ENCODE peak calls at places on chromosomes 5 and 9, in five cellular contexts. F is heart left ventricle, I is HAP-1, H is cardiac muscle cell, X is psoas muscle. G is an unnamed sample.

GRCh38 chr5:73948720-73949119 is 322.7 kb downstream of the ARHGEF28 start:
- DNase-seq in F (peak; percentile 34), I (no peak), H (no peak), X (no peak), G (peak; percentile 51)

GRCh38 chr5:172380992-172381643 is 73.2 kb downstream of the SH3PXD2B start:
- DNase-seq in F (peak; percentile 81), I (no peak), H (no peak), X (peak; percentile 80), G (peak; percentile 46)

GRCh38 chr9:131815971-131816873 is 76.3 kb upstream of the RAPGEF1 start:
- DNase-seq in F (no peak), I (no peak), H (no peak), X (no peak), G (peak; percentile 2)

GRCh38 chr5:139911425-139912120 is 116.0 kb downstream of the PSD2 start:
- DNase-seq in F (no peak), I (no peak), H (no peak), X (no peak), G (no peak)

GRCh38 chr5:33539192-33539591 is 98.4 kb downstream of the TARS1 start:
- DNase-seq in F (no peak), I (no peak), H (no peak), X (no peak), G (no peak)

GRCh38 chr5:102807878-102808502 is 52.9 kb downstream of the PAM start:
- DNase-seq in F (no peak), I (no peak), H (no peak), X (no peak), G (no peak)

GRCh38 chr9:106784076-106784475 is 78.9 kb upstream of the ZNF462 start:
- DNase-seq in F (no peak), I (no peak), H (no peak), X (no peak), G (peak; percentile 4)

GRCh38 chr5:172104021-172104420 is 84.0 kb downstream of the STK10 start:
- DNase-seq in F (no peak), I (no peak), H (no peak), X (no peak), G (no peak)

GRCh38 chr5:149387982-149388381 is 8.9 kb upstream of the IL17B start:
- DNase-seq in F (no peak), I (no peak), H (no peak), X (no peak), G (peak; percentile 81)

GRCh38 chr5:149803153-149803552 is 73.0 kb downstream of the PPARGC1B start:
- DNase-seq in F (no peak), I (no peak), H (no peak), X (no peak), G (no peak)

GRCh38 chr5:141172381-141173204 is at the start of gene PCDHB7:
- DNase-seq in F (no peak), I (peak; percentile 32), H (peak; percentile 24), X (no peak), G (peak; percentile 25)

GRCh38 chr5:68757813-68758212 is 336.0 kb upstream of the SLC30A5 start:
- DNase-seq in F (no peak), I (no peak), H (no peak), X (no peak), G (no peak)

GRCh38 chr5:149632311-149633251 is 51.3 kb downstream of the ARHGEF37 start:
- DNase-seq in F (no peak), I (no peak), H (peak; percentile 71), X (no peak), G (peak; percentile 77)

GRCh38 chr9:71273613-71274012 is 152.2 kb upstream of the TRPM3 start:
- DNase-seq in F (no peak), I (no peak), H (no peak), X (no peak), G (no peak)

GRCh38 chr9:36308281-36308680 is 50.0 kb upstream of the GNE start:
- DNase-seq in F (no peak), I (peak; percentile 54), H (no peak), X (no peak), G (no peak)
- H3K4me3 ChIP-seq in F (no peak overlapping the region), I (no peak overlapping the region), H (no peak overlapping the region), X (no peak overlapping the region), G (no peak overlapping the region)

GRCh38 chr9:120619751-120620655 is 40.0 kb upstream of the CDK5RAP2 start:
- DNase-seq in F (no peak), I (peak; percentile 76), H (peak; percentile 75), X (no peak), G (peak; percentile 87)

GRCh38 chr9:120617637-120617979 is 37.6 kb upstream of the CDK5RAP2 start:
- DNase-seq in F (no peak), I (no peak), H (no peak), X (no peak), G (peak; percentile 70)

GRCh38 chr9:120625222-120625621 is 45.3 kb upstream of the CDK5RAP2 start:
- DNase-seq in F (no peak), I (peak; percentile 65), H (no peak), X (no peak), G (peak; percentile 49)

GRCh38 chr9:120622790-120623189 is 42.8 kb upstream of the CDK5RAP2 start:
- DNase-seq in F (no peak), I (no peak), H (no peak), X (no peak), G (no peak)

DNA sequence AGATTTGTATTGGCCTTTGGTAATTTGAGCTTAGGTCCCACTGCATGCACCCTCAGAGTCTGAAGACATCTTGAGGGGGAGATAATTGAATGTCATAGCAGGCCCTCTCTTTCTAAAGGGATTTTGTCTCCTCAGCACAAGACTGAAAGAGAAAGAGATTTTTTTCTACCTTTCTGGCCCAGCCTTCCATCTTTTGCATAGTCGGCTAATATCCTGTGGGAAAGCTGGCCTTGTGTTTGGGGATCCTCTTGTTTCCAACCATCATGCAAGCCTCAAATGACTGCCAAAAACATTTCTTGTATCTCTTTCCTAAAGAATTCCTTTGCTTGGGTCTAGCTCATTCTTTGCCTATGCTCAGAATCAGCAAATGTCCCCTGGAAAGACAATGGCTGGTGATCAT is 42.0 kb upstream of the CDK5RAP2 start:
- DNase-seq in F (no peak), I (no peak), H (no peak), X (no peak), G (no peak)
- H3K4me3 ChIP-seq in F (no peak overlapping the region), I (no peak overlapping the region), H (no peak overlapping the region), X (no peak overlapping the region), G (no peak overlapping the region)

GRCh38 chr5:91366571-91366970 is 16.5 kb downstream of the ARRDC3 start:
- DNase-seq in F (no peak), I (no peak), H (no peak), X (no peak), G (peak; percentile 30)
- H3K4me3 ChIP-seq in F (no peak overlapping the region), I (no peak overlapping the region), H (no peak overlapping the region), X (no peak overlapping the region), G (no peak overlapping the region)

GRCh38 chr9:93193978-93194377 is 10.0 kb downstream of the WNK2 start:
- DNase-seq in F (no peak), I (no peak), H (no peak), X (no peak), G (no peak)
- H3K4me3 ChIP-seq in F (no peak overlapping the region), I (no peak overlapping the region), H (no peak overlapping the region), X (no peak overlapping the region), G (no peak overlapping the region)

DNA sequence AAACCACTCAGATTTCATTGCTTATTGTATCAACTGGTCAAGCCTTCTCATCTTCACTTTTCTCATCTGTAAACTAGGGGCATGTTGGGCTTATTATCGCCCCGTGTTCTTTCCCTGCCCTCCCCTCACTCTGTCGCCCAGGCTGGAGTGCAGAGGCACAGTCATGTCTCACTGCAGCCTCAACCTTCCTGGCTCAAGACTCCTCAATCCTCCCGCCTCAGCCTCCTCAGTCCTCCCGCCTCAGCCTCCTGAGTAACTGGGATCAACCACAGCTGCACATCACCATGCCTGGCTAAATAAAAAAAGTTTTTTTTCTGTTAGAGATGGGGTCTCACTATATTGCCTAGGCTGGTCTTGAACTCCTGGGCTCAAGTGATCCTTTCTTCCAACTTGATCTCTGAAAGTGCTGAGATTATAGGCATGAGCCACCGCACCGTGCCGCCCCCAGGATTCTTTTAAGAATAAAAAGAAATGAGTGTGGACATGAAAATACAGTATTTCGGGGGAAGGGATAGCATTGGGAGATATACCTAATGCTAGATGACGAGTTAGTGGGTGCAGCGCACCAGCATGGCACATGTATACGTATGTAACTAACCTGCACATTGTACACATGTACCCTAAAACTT is 2.0 kb downstream of the MAML1 start:
- DNase-seq in F (no peak), I (no peak), H (no peak), X (no peak), G (no peak)
- H3K4me3 ChIP-seq in F (peak overlapping the region; percentile 70), I (peak overlapping the region; percentile 60), H (peak overlapping the region; percentile 82), X (peak overlapping the region; percentile 73), G (peak overlapping the region; percentile 81)

DNA sequence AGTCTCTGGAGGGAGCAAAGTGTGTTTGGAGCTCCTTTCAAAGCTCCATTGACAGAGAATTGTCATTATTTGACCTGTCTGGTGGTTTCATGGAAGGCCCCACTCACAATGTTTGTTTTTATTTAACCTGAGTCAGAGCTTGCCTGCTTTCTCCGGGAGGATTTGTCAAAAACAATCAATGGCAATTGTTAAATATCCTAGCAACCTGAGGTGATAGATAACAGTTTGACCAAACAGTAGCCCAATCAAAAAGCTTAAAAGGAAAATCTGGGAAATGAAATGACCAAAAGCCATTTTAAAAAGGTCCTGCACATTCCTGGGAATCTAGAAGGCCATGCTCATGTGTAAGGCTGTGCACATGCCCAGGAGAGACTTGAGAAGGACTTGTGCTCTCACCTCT is 177.2 kb upstream of the POC5 start:
- DNase-seq in F (no peak), I (no peak), H (no peak), X (no peak), G (no peak)
- H3K4me3 ChIP-seq in F (no peak overlapping the region), I (no peak overlapping the region), H (no peak overlapping the region), X (no peak overlapping the region), G (no peak overlapping the region)

GRCh38 chr5:179267071-179267670 is 78.1 kb downstream of the ADAMTS2 start:
- DNase-seq in F (peak; percentile 45), I (no peak), H (no peak), X (no peak), G (no peak)

GRCh38 chr5:179264641-179265528 is 80.4 kb downstream of the ADAMTS2 start:
- DNase-seq in F (peak; percentile 28), I (no peak), H (no peak), X (no peak), G (no peak)

GRCh38 chr5:179266291-179267070 is 78.8 kb downstream of the ADAMTS2 start:
- DNase-seq in F (peak; percentile 27), I (no peak), H (no peak), X (no peak), G (no peak)

GRCh38 chr5:179264053-179264540 is 81.2 kb downstream of the ADAMTS2 start:
- DNase-seq in F (peak; percentile 23), I (no peak), H (no peak), X (no peak), G (no peak)

DNA sequence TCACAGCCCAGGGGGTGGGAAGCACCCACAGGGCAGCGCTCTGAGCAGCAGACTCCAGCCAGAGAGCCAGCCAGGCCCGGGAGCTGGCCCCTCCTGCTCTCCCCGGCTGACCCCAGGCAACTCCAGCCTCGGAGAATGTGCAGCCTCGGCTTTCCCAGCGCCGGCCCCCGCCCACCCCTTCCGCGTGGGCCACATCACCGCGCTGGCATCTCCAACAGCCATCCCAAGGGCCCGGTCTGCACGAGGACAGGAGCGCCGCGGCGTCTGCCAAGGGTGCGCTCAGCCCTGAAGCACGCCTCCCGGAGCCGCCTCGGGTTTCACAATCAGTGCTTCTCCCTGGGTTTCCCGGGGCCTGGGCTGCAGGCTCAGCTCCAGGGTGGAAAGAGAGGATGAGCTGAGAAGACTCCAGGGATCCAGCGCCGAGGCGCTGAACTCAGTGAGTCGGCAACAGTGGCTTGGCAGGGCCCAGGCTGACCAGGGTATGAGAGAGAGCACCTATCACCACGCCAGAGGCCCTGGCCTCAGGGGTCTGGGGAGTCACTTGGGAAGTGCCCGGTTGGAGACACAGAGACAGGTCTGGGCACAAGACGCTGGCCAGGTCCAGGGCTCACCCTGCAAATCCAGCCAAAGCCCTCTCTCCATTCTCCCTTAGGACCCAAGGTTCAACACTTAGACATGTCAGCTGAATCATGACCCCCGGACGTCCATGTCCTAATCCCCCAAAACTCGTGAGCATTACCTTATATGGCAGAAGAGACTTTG is 79.6 kb downstream of the ADAMTS2 start:
- DNase-seq in F (peak; percentile 95), I (no peak), H (peak; percentile 23), X (peak; percentile 98), G (peak; percentile 98)
- H3K4me3 ChIP-seq in F (peak overlapping the region; percentile 5), I (no peak overlapping the region), H (no peak overlapping the region), X (no peak overlapping the region), G (peak overlapping the region; percentile 10)